ENCODE peak calls at places on chromosomes 3 and 15, in ten cellular contexts. One of them, this sample, is unnamed.

GRCh38 chr3:129528589-129529100 is at the start of gene RHO:
- DNase-seq in astrocyte of the spinal cord: no peak
- DNase-seq in psoas muscle: no peak
- DNase-seq in neural crest cell: no peak
- DNase-seq in lower leg skin: no peak
- DNase-seq in foreskin fibroblast: no peak
- DNase-seq in MM.1S: no peak
- DNase-seq in AG04449: no peak
- DNase-seq in GM13976: no peak
- DNase-seq in colonic mucosa: no peak
- DNase-seq in this sample: no peak

GRCh38 chr3:52820741-52821140 is 9.7 kb downstream of the ITIH4 start:
- DNase-seq in astrocyte of the spinal cord: peak; percentile 17
- DNase-seq in psoas muscle: no peak
- DNase-seq in neural crest cell: peak; percentile 38
- DNase-seq in lower leg skin: no peak
- DNase-seq in foreskin fibroblast: peak; percentile 41
- DNase-seq in MM.1S: no peak
- DNase-seq in AG04449: no peak
- DNase-seq in GM13976: peak; percentile 75
- DNase-seq in colonic mucosa: no peak
- DNase-seq in this sample: peak; percentile 14

GRCh38 chr3:138824114-138824506 is 10.6 kb downstream of the PIK3CB start:
- DNase-seq in astrocyte of the spinal cord: no peak
- DNase-seq in psoas muscle: no peak
- DNase-seq in neural crest cell: no peak
- DNase-seq in lower leg skin: no peak
- DNase-seq in foreskin fibroblast: no peak
- DNase-seq in MM.1S: no peak
- DNase-seq in AG04449: no peak
- DNase-seq in GM13976: no peak
- DNase-seq in colonic mucosa: no peak
- DNase-seq in this sample: no peak

GRCh38 chr3:53703630-53704362 is 142.4 kb downstream of the CHDH start:
- DNase-seq in astrocyte of the spinal cord: no peak
- DNase-seq in psoas muscle: no peak
- DNase-seq in neural crest cell: no peak
- DNase-seq in lower leg skin: peak; percentile 40
- DNase-seq in foreskin fibroblast: no peak
- DNase-seq in MM.1S: no peak
- DNase-seq in AG04449: no peak
- DNase-seq in GM13976: no peak
- DNase-seq in colonic mucosa: no peak
- DNase-seq in this sample: no peak

GRCh38 chr15:49734831-49735508 is 114.1 kb downstream of the DTWD1 start:
- DNase-seq in astrocyte of the spinal cord: no peak
- DNase-seq in psoas muscle: no peak
- DNase-seq in neural crest cell: no peak
- DNase-seq in lower leg skin: no peak
- DNase-seq in foreskin fibroblast: no peak
- DNase-seq in MM.1S: no peak
- DNase-seq in AG04449: no peak
- DNase-seq in GM13976: no peak
- DNase-seq in colonic mucosa: no peak
- DNase-seq in this sample: peak; percentile 88

GRCh38 chr3:167032267-167032876 is 347.7 kb downstream of the ZBBX start:
- DNase-seq in astrocyte of the spinal cord: peak; percentile 71
- DNase-seq in psoas muscle: no peak
- DNase-seq in neural crest cell: no peak
- DNase-seq in lower leg skin: no peak
- DNase-seq in foreskin fibroblast: no peak
- DNase-seq in MM.1S: peak; percentile 87
- DNase-seq in AG04449: peak; percentile 0
- DNase-seq in GM13976: no peak
- DNase-seq in colonic mucosa: no peak
- DNase-seq in this sample: no peak

GRCh38 chr15:86650084-86650483 is 570.4 kb downstream of the AGBL1 start:
- DNase-seq in astrocyte of the spinal cord: no peak
- DNase-seq in psoas muscle: no peak
- DNase-seq in neural crest cell: no peak
- DNase-seq in lower leg skin: no peak
- DNase-seq in foreskin fibroblast: no peak
- DNase-seq in MM.1S: peak; percentile 43
- DNase-seq in AG04449: no peak
- DNase-seq in GM13976: no peak
- DNase-seq in colonic mucosa: no peak
- DNase-seq in this sample: peak; percentile 26

GRCh38 chr15:73994912-73995622 is 551 bp downstream of the PML start:
- DNase-seq in astrocyte of the spinal cord: no peak
- DNase-seq in psoas muscle: peak; percentile 39
- DNase-seq in neural crest cell: no peak
- DNase-seq in lower leg skin: peak; percentile 89
- DNase-seq in foreskin fibroblast: peak; percentile 46
- DNase-seq in MM.1S: no peak
- DNase-seq in AG04449: no peak
- DNase-seq in GM13976: no peak
- DNase-seq in colonic mucosa: peak; percentile 52
- DNase-seq in this sample: no peak

GRCh38 chr15:51801391-51801835 is 28.0 kb upstream of the TMOD3 start:
- DNase-seq in astrocyte of the spinal cord: peak; percentile 64
- DNase-seq in psoas muscle: peak; percentile 20
- DNase-seq in neural crest cell: peak; percentile 24
- DNase-seq in lower leg skin: no peak
- DNase-seq in foreskin fibroblast: peak; percentile 42
- DNase-seq in MM.1S: no peak
- DNase-seq in AG04449: no peak
- DNase-seq in GM13976: peak; percentile 26
- DNase-seq in colonic mucosa: no peak
- DNase-seq in this sample: peak; percentile 32

GRCh38 chr3:192543163-192543562 is 184.2 kb downstream of the FGF12 start:
- DNase-seq in astrocyte of the spinal cord: no peak
- DNase-seq in psoas muscle: no peak
- DNase-seq in neural crest cell: no peak
- DNase-seq in lower leg skin: no peak
- DNase-seq in foreskin fibroblast: no peak
- DNase-seq in MM.1S: no peak
- DNase-seq in AG04449: no peak
- DNase-seq in GM13976: no peak
- DNase-seq in colonic mucosa: no peak
- DNase-seq in this sample: no peak

GRCh38 chr15:57333487-57333886 is 42.8 kb upstream of the CGNL1 start:
- DNase-seq in astrocyte of the spinal cord: peak; percentile 42
- DNase-seq in psoas muscle: no peak
- DNase-seq in neural crest cell: no peak
- DNase-seq in lower leg skin: no peak
- DNase-seq in foreskin fibroblast: no peak
- DNase-seq in MM.1S: no peak
- DNase-seq in AG04449: no peak
- DNase-seq in GM13976: no peak
- DNase-seq in colonic mucosa: no peak
- DNase-seq in this sample: no peak
- TF ChIP-seq CTCF in astrocyte of the spinal cord: no peak
- TF ChIP-seq CTCF in psoas muscle: no peak
- TF ChIP-seq CTCF in neural crest cell: no peak
- TF ChIP-seq CTCF in lower leg skin: no peak
- TF ChIP-seq CTCF in foreskin fibroblast: no peak
- TF ChIP-seq CTCF in MM.1S: no peak
- TF ChIP-seq CTCF in AG04449: no peak
- TF ChIP-seq CTCF in GM13976: no peak
- TF ChIP-seq CTCF in colonic mucosa: no peak
- TF ChIP-seq CTCF in this sample: no peak

DNA sequence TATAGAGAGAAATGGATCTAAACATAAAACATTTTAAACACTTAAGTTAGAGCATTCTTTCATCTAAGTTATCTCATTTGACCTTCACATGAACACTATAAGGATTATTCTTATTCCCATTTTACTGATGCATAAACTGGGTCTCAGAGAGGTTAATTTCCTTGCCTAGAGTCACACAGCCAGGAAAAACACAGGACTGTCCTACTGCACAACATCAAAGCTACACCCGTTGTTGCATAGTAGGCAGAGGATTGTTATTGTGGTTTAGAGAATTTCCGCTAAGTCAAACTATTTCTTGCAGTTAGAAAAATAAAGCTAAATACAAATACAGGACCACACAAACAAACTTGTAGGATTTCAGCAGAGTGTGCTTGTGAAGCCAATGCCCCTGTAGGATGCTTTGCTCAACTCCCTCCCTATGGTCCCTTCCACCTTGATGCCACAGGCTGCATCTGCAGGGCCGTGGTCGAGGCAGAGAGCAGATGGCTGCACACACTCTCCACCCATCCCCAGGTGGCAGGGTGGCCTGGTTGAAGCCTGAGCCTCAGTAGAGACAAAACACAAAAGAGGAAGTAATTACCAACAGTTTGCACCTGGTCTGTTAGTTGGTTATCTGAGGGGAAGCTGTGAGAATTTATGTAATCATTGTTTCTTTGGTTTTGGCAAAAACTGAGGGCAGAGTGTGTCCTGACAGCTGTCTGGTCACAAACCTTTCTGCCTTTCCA is 41.1 kb upstream of the SKOR1 start:
- DNase-seq in astrocyte of the spinal cord: no peak
- DNase-seq in psoas muscle: no peak
- DNase-seq in neural crest cell: no peak
- DNase-seq in lower leg skin: no peak
- DNase-seq in foreskin fibroblast: no peak
- DNase-seq in MM.1S: peak; percentile 94
- DNase-seq in AG04449: no peak
- DNase-seq in GM13976: peak; percentile 59
- DNase-seq in colonic mucosa: no peak
- DNase-seq in this sample: no peak
- TF ChIP-seq CTCF in astrocyte of the spinal cord: no peak
- TF ChIP-seq CTCF in psoas muscle: no peak
- TF ChIP-seq CTCF in neural crest cell: no peak
- TF ChIP-seq CTCF in lower leg skin: no peak
- TF ChIP-seq CTCF in foreskin fibroblast: no peak
- TF ChIP-seq CTCF in MM.1S: peak; percentile 5
- TF ChIP-seq CTCF in AG04449: no peak
- TF ChIP-seq CTCF in GM13976: no peak
- TF ChIP-seq CTCF in colonic mucosa: no peak
- TF ChIP-seq CTCF in this sample: no peak

GRCh38 chr15:45589296-45589695 is 2.1 kb downstream of the BLOC1S6 start:
- DNase-seq in astrocyte of the spinal cord: no peak
- DNase-seq in psoas muscle: no peak
- DNase-seq in neural crest cell: no peak
- DNase-seq in lower leg skin: no peak
- DNase-seq in foreskin fibroblast: peak; percentile 20
- DNase-seq in MM.1S: no peak
- DNase-seq in AG04449: no peak
- DNase-seq in GM13976: no peak
- DNase-seq in colonic mucosa: no peak
- DNase-seq in this sample: no peak

GRCh38 chr15:45587861-45588170 is 637 bp downstream of the BLOC1S6 start:
- DNase-seq in astrocyte of the spinal cord: no peak
- DNase-seq in psoas muscle: no peak
- DNase-seq in neural crest cell: no peak
- DNase-seq in lower leg skin: no peak
- DNase-seq in foreskin fibroblast: no peak
- DNase-seq in MM.1S: peak; percentile 7
- DNase-seq in AG04449: no peak
- DNase-seq in GM13976: no peak
- DNase-seq in colonic mucosa: no peak
- DNase-seq in this sample: no peak

GRCh38 chr15:45585069-45585468 is 2.1 kb upstream of the BLOC1S6 start:
- DNase-seq in astrocyte of the spinal cord: no peak
- DNase-seq in psoas muscle: no peak
- DNase-seq in neural crest cell: no peak
- DNase-seq in lower leg skin: no peak
- DNase-seq in foreskin fibroblast: no peak
- DNase-seq in MM.1S: no peak
- DNase-seq in AG04449: no peak
- DNase-seq in GM13976: no peak
- DNase-seq in colonic mucosa: no peak
- DNase-seq in this sample: no peak

GRCh38 chr15:45586990-45587860 is at the start of gene BLOC1S6:
- DNase-seq in astrocyte of the spinal cord: peak; percentile 93
- DNase-seq in psoas muscle: peak; percentile 93
- DNase-seq in neural crest cell: peak; percentile 87
- DNase-seq in lower leg skin: peak; percentile 98
- DNase-seq in foreskin fibroblast: peak; percentile 95
- DNase-seq in MM.1S: peak; percentile 92
- DNase-seq in AG04449: peak; percentile 52
- DNase-seq in GM13976: peak; percentile 88
- DNase-seq in colonic mucosa: peak; percentile 91
- DNase-seq in this sample: peak; percentile 89

DNA sequence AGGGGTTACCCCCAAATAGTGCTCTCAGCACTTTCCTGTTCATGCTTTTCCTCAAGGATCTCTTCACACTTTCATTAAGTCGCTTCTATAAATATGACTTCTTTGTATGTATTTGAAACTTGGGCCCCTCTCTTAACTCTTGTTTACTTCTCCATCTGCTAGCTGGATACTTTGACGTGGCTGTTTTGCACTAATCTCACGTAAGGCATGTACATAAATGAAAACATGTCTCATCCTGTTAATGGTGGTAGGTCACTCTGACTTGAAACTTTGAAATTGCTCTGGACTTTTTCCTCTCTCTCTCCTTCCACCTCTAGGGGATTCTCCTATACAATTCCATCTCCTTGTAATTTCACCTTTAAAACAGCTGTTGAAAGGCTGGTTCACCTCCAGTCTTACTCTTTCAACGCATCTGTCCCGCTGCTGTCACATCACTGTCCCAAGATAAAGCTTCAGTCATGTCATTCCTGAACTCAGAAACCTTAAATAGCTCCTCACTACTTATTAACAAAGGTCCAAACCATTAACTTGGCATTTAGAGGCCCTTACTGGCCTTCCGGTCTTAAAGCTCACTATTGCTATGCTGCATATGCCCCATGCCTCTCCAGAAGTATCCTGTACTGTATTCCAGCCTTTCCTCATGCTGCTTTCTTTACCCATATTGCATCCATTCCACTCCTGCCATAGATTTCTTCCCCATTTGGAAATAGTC is 1.2 kb downstream of the BLOC1S6 start:
- DNase-seq in astrocyte of the spinal cord: peak; percentile 20
- DNase-seq in psoas muscle: no peak
- DNase-seq in neural crest cell: no peak
- DNase-seq in lower leg skin: no peak
- DNase-seq in foreskin fibroblast: peak; percentile 8
- DNase-seq in MM.1S: no peak
- DNase-seq in AG04449: no peak
- DNase-seq in GM13976: no peak
- DNase-seq in colonic mucosa: no peak
- DNase-seq in this sample: no peak
- TF ChIP-seq CTCF in astrocyte of the spinal cord: no peak
- TF ChIP-seq CTCF in psoas muscle: no peak
- TF ChIP-seq CTCF in neural crest cell: no peak
- TF ChIP-seq CTCF in lower leg skin: no peak
- TF ChIP-seq CTCF in foreskin fibroblast: no peak
- TF ChIP-seq CTCF in MM.1S: no peak
- TF ChIP-seq CTCF in AG04449: no peak
- TF ChIP-seq CTCF in GM13976: no peak
- TF ChIP-seq CTCF in colonic mucosa: no peak
- TF ChIP-seq CTCF in this sample: no peak

DNA sequence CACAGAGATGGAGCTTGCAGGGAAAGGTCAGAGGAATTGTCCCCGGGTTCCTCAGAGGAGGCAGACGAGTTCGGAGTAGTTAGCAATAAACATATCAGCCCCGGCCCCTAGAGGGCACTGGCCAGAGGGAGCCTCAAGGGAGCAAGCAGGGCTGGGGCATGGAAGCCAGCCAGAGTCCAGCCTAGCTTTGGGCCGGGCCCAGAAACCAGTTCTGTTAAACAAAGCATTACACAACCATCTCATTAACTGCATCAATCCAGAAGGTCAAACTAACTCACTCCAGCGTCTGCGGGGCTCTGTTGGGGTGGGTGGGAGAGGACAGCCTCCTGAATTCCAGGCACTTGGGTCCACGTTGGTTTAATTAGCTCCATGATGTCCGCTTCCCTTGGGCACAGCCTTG is 41.0 kb upstream of the IREB2 start:
- DNase-seq in astrocyte of the spinal cord: no peak
- DNase-seq in psoas muscle: peak; percentile 52
- DNase-seq in neural crest cell: no peak
- DNase-seq in lower leg skin: peak; percentile 85
- DNase-seq in foreskin fibroblast: peak; percentile 88
- DNase-seq in MM.1S: no peak
- DNase-seq in AG04449: no peak
- DNase-seq in GM13976: no peak
- DNase-seq in colonic mucosa: peak; percentile 83
- DNase-seq in this sample: peak; percentile 86
- TF ChIP-seq CTCF in astrocyte of the spinal cord: no peak
- TF ChIP-seq CTCF in psoas muscle: peak; percentile 39
- TF ChIP-seq CTCF in neural crest cell: no peak
- TF ChIP-seq CTCF in lower leg skin: no peak
- TF ChIP-seq CTCF in foreskin fibroblast: peak; percentile 36
- TF ChIP-seq CTCF in MM.1S: peak; percentile 10
- TF ChIP-seq CTCF in AG04449: peak; percentile 3
- TF ChIP-seq CTCF in GM13976: no peak
- TF ChIP-seq CTCF in colonic mucosa: peak; percentile 52
- TF ChIP-seq CTCF in this sample: no peak

This sample was measured in body of pancreas.